ENCODE peak calls at places on chromosomes 1 and 21, in ten cellular contexts. One of them, this sample, is unnamed.

GRCh38 chr1:62637392-62638105 is 40.2 kb downstream of the ANGPTL3 start:
- DNase-seq in HCEC 1CT: no peak
- DNase-seq in hypothalamus: no peak
- DNase-seq in NCI-H1694 treated with DMSO at 0.1 percent for 48 hours: no peak
- DNase-seq in H9: no peak
- DNase-seq in SW480: peak
- DNase-seq in left cardiac atrium: no peak
- DNase-seq in AG08395: no peak
- DNase-seq in mammary epithelial cell: no peak
- DNase-seq in stimulated activated naive CD4-positive, alpha-beta T cell: no peak
- DNase-seq in this sample: no peak

GRCh38 chr1:85998105-85998504 is 158.5 kb downstream of the COL24A1 start:
- DNase-seq in AG08395: no peak
- DNase-seq in left cardiac atrium: no peak
- DNase-seq in H9: no peak
- DNase-seq in SW480: no peak
- DNase-seq in HCEC 1CT: no peak
- DNase-seq in NCI-H1694 treated with DMSO at 0.1 percent for 48 hours: no peak
- DNase-seq in hypothalamus: no peak
- DNase-seq in mammary epithelial cell: no peak
- DNase-seq in stimulated activated naive CD4-positive, alpha-beta T cell: no peak
- DNase-seq in this sample: no peak

GRCh38 chr1:209642817-209643216 is 9.4 kb downstream of the LAMB3 start:
- DNase-seq in stimulated activated naive CD4-positive, alpha-beta T cell: no peak
- DNase-seq in left cardiac atrium: no peak
- DNase-seq in SW480: no peak
- DNase-seq in H9: no peak
- DNase-seq in AG08395: no peak
- DNase-seq in HCEC 1CT: no peak
- DNase-seq in hypothalamus: no peak
- DNase-seq in mammary epithelial cell: no peak
- DNase-seq in NCI-H1694 treated with DMSO at 0.1 percent for 48 hours: no peak
- DNase-seq in this sample: no peak

GRCh38 chr1:96080925-96081324 is 640.7 kb upstream of the PTBP2 start:
- DNase-seq in hypothalamus: no peak
- DNase-seq in SW480: no peak
- DNase-seq in left cardiac atrium: no peak
- DNase-seq in NCI-H1694 treated with DMSO at 0.1 percent for 48 hours: no peak
- DNase-seq in AG08395: no peak
- DNase-seq in H9: no peak
- DNase-seq in HCEC 1CT: no peak
- DNase-seq in stimulated activated naive CD4-positive, alpha-beta T cell: no peak
- DNase-seq in mammary epithelial cell: no peak
- DNase-seq in this sample: no peak

GRCh38 chr1:68780919-68781318 is 284.0 kb upstream of the DEPDC1 start:
- DNase-seq in HCEC 1CT: no peak
- DNase-seq in hypothalamus: no peak
- DNase-seq in H9: no peak
- DNase-seq in AG08395: no peak
- DNase-seq in SW480: no peak
- DNase-seq in left cardiac atrium: no peak
- DNase-seq in stimulated activated naive CD4-positive, alpha-beta T cell: no peak
- DNase-seq in NCI-H1694 treated with DMSO at 0.1 percent for 48 hours: no peak
- DNase-seq in mammary epithelial cell: no peak
- DNase-seq in this sample: no peak

GRCh38 chr1:82927753-82928152 is 1071.2 kb downstream of the TTLL7 start:
- DNase-seq in HCEC 1CT: no peak
- DNase-seq in NCI-H1694 treated with DMSO at 0.1 percent for 48 hours: no peak
- DNase-seq in AG08395: no peak
- DNase-seq in mammary epithelial cell: no peak
- DNase-seq in H9: no peak
- DNase-seq in hypothalamus: no peak
- DNase-seq in left cardiac atrium: no peak
- DNase-seq in stimulated activated naive CD4-positive, alpha-beta T cell: no peak
- DNase-seq in SW480: no peak
- DNase-seq in this sample: peak

GRCh38 chr1:160205242-160205973 is at the start of gene PEA15:
- DNase-seq in H9: peak
- DNase-seq in AG08395: peak
- DNase-seq in HCEC 1CT: peak
- DNase-seq in stimulated activated naive CD4-positive, alpha-beta T cell: peak
- DNase-seq in NCI-H1694 treated with DMSO at 0.1 percent for 48 hours: peak
- DNase-seq in left cardiac atrium: peak
- DNase-seq in hypothalamus: peak
- DNase-seq in SW480: peak
- DNase-seq in mammary epithelial cell: peak
- DNase-seq in this sample: peak

GRCh38 chr1:180912801-180913616 is at the start of gene KIAA1614:
- DNase-seq in AG08395: peak
- DNase-seq in hypothalamus: peak
- DNase-seq in H9: peak
- DNase-seq in mammary epithelial cell: no peak
- DNase-seq in stimulated activated naive CD4-positive, alpha-beta T cell: no peak
- DNase-seq in left cardiac atrium: peak
- DNase-seq in SW480: peak
- DNase-seq in NCI-H1694 treated with DMSO at 0.1 percent for 48 hours: no peak
- DNase-seq in HCEC 1CT: peak
- DNase-seq in this sample: no peak

GRCh38 chr21:38661296-38662223 is 144.2 kb upstream of the ETS2 start:
- DNase-seq in hypothalamus: no peak
- DNase-seq in mammary epithelial cell: no peak
- DNase-seq in left cardiac atrium: peak
- DNase-seq in HCEC 1CT: peak
- DNase-seq in H9: peak
- DNase-seq in stimulated activated naive CD4-positive, alpha-beta T cell: no peak
- DNase-seq in NCI-H1694 treated with DMSO at 0.1 percent for 48 hours: no peak
- DNase-seq in AG08395: peak
- DNase-seq in SW480: peak
- DNase-seq in this sample: no peak

GRCh38 chr1:5980314-5981008 is 11.8 kb downstream of the NPHP4 start:
- DNase-seq in AG08395: peak
- DNase-seq in SW480: peak
- DNase-seq in mammary epithelial cell: no peak
- DNase-seq in hypothalamus: no peak
- DNase-seq in left cardiac atrium: peak
- DNase-seq in stimulated activated naive CD4-positive, alpha-beta T cell: no peak
- DNase-seq in HCEC 1CT: no peak
- DNase-seq in H9: peak
- DNase-seq in NCI-H1694 treated with DMSO at 0.1 percent for 48 hours: no peak
- DNase-seq in this sample: peak

GRCh38 chr1:20096840-20097447 is 22.4 kb downstream of the PLA2G2D start:
- DNase-seq in NCI-H1694 treated with DMSO at 0.1 percent for 48 hours: no peak
- DNase-seq in HCEC 1CT: no peak
- DNase-seq in AG08395: no peak
- DNase-seq in left cardiac atrium: no peak
- DNase-seq in stimulated activated naive CD4-positive, alpha-beta T cell: no peak
- DNase-seq in hypothalamus: no peak
- DNase-seq in SW480: no peak
- DNase-seq in H9: no peak
- DNase-seq in mammary epithelial cell: no peak
- DNase-seq in this sample: no peak

GRCh38 chr21:46482846-46483231 is 24.1 kb downstream of the DIP2A start:
- DNase-seq in stimulated activated naive CD4-positive, alpha-beta T cell: no peak
- DNase-seq in H9: no peak
- DNase-seq in hypothalamus: no peak
- DNase-seq in left cardiac atrium: no peak
- DNase-seq in SW480: no peak
- DNase-seq in AG08395: no peak
- DNase-seq in NCI-H1694 treated with DMSO at 0.1 percent for 48 hours: no peak
- DNase-seq in mammary epithelial cell: no peak
- DNase-seq in HCEC 1CT: no peak
- DNase-seq in this sample: no peak

GRCh38 chr1:37471345-37472231 is 2.8 kb upstream of the ZC3H12A start:
- DNase-seq in SW480: peak
- DNase-seq in mammary epithelial cell: peak
- DNase-seq in hypothalamus: peak
- DNase-seq in left cardiac atrium: peak
- DNase-seq in H9: peak
- DNase-seq in HCEC 1CT: peak
- DNase-seq in AG08395: peak
- DNase-seq in stimulated activated naive CD4-positive, alpha-beta T cell: no peak
- DNase-seq in NCI-H1694 treated with DMSO at 0.1 percent for 48 hours: no peak
- DNase-seq in this sample: no peak

GRCh38 chr1:67465371-67465770 is 35.2 kb upstream of the SERBP1 start:
- DNase-seq in SW480: no peak
- DNase-seq in AG08395: no peak
- DNase-seq in HCEC 1CT: no peak
- DNase-seq in NCI-H1694 treated with DMSO at 0.1 percent for 48 hours: no peak
- DNase-seq in stimulated activated naive CD4-positive, alpha-beta T cell: no peak
- DNase-seq in left cardiac atrium: no peak
- DNase-seq in mammary epithelial cell: no peak
- DNase-seq in hypothalamus: no peak
- DNase-seq in H9: no peak
- DNase-seq in this sample: no peak

GRCh38 chr1:7300893-7301292 is 470.2 kb upstream of the VAMP3 start:
- DNase-seq in NCI-H1694 treated with DMSO at 0.1 percent for 48 hours: no peak
- DNase-seq in hypothalamus: no peak
- DNase-seq in H9: no peak
- DNase-seq in stimulated activated naive CD4-positive, alpha-beta T cell: no peak
- DNase-seq in SW480: peak
- DNase-seq in left cardiac atrium: no peak
- DNase-seq in AG08395: peak
- DNase-seq in mammary epithelial cell: peak
- DNase-seq in HCEC 1CT: peak
- DNase-seq in this sample: no peak

GRCh38 chr1:202018476-202019234 is 8.3 kb downstream of the ELF3 start:
- DNase-seq in SW480: peak
- DNase-seq in AG08395: no peak
- DNase-seq in mammary epithelial cell: peak
- DNase-seq in HCEC 1CT: no peak
- DNase-seq in H9: no peak
- DNase-seq in stimulated activated naive CD4-positive, alpha-beta T cell: no peak
- DNase-seq in NCI-H1694 treated with DMSO at 0.1 percent for 48 hours: no peak
- DNase-seq in hypothalamus: no peak
- DNase-seq in left cardiac atrium: no peak
- DNase-seq in this sample: no peak

GRCh38 chr1:43206721-43207228 is 34.6 kb downstream of the CFAP57 start:
- DNase-seq in AG08395: peak
- DNase-seq in HCEC 1CT: peak
- DNase-seq in NCI-H1694 treated with DMSO at 0.1 percent for 48 hours: peak
- DNase-seq in left cardiac atrium: peak
- DNase-seq in mammary epithelial cell: peak
- DNase-seq in hypothalamus: no peak
- DNase-seq in stimulated activated naive CD4-positive, alpha-beta T cell: no peak
- DNase-seq in SW480: peak
- DNase-seq in H9: peak
- DNase-seq in this sample: no peak

GRCh38 chr1:5947071-5947821 is 45.0 kb downstream of the NPHP4 start:
- DNase-seq in mammary epithelial cell: no peak
- DNase-seq in left cardiac atrium: no peak
- DNase-seq in stimulated activated naive CD4-positive, alpha-beta T cell: no peak
- DNase-seq in H9: peak
- DNase-seq in hypothalamus: no peak
- DNase-seq in HCEC 1CT: no peak
- DNase-seq in NCI-H1694 treated with DMSO at 0.1 percent for 48 hours: no peak
- DNase-seq in SW480: no peak
- DNase-seq in AG08395: no peak
- DNase-seq in this sample: no peak

GRCh38 chr1:180188679-180189175 is 34.1 kb downstream of the QSOX1 start:
- DNase-seq in mammary epithelial cell: no peak
- DNase-seq in AG08395: no peak
- DNase-seq in stimulated activated naive CD4-positive, alpha-beta T cell: no peak
- DNase-seq in hypothalamus: no peak
- DNase-seq in left cardiac atrium: no peak
- DNase-seq in HCEC 1CT: no peak
- DNase-seq in H9: no peak
- DNase-seq in NCI-H1694 treated with DMSO at 0.1 percent for 48 hours: no peak
- DNase-seq in SW480: no peak
- DNase-seq in this sample: no peak

GRCh38 chr1:31102501-31102950 is 37.0 kb upstream of the PUM1 start:
- DNase-seq in HCEC 1CT: peak
- DNase-seq in NCI-H1694 treated with DMSO at 0.1 percent for 48 hours: no peak
- DNase-seq in stimulated activated naive CD4-positive, alpha-beta T cell: no peak
- DNase-seq in left cardiac atrium: no peak
- DNase-seq in mammary epithelial cell: peak
- DNase-seq in H9: no peak
- DNase-seq in AG08395: peak
- DNase-seq in hypothalamus: no peak
- DNase-seq in SW480: no peak
- DNase-seq in this sample: no peak

GRCh38 chr1:200525167-200526123 is 95.1 kb downstream of the KIF14 start:
- DNase-seq in HCEC 1CT: no peak
- DNase-seq in SW480: no peak
- DNase-seq in AG08395: peak
- DNase-seq in NCI-H1694 treated with DMSO at 0.1 percent for 48 hours: no peak
- DNase-seq in hypothalamus: no peak
- DNase-seq in left cardiac atrium: no peak
- DNase-seq in H9: no peak
- DNase-seq in mammary epithelial cell: no peak
- DNase-seq in stimulated activated naive CD4-positive, alpha-beta T cell: no peak
- DNase-seq in this sample: peak

GRCh38 chr1:17265162-17265561 is 16.3 kb downstream of the PADI3 start:
- DNase-seq in SW480: no peak
- DNase-seq in hypothalamus: no peak
- DNase-seq in stimulated activated naive CD4-positive, alpha-beta T cell: no peak
- DNase-seq in HCEC 1CT: peak
- DNase-seq in mammary epithelial cell: peak
- DNase-seq in AG08395: peak
- DNase-seq in H9: peak
- DNase-seq in NCI-H1694 treated with DMSO at 0.1 percent for 48 hours: no peak
- DNase-seq in left cardiac atrium: no peak
- DNase-seq in this sample: no peak

GRCh38 chr1:112508242-112509004 is at the start of gene WNT2B:
- DNase-seq in stimulated activated naive CD4-positive, alpha-beta T cell: peak
- DNase-seq in NCI-H1694 treated with DMSO at 0.1 percent for 48 hours: peak
- DNase-seq in mammary epithelial cell: peak
- DNase-seq in HCEC 1CT: peak
- DNase-seq in H9: peak
- DNase-seq in SW480: peak
- DNase-seq in hypothalamus: no peak
- DNase-seq in left cardiac atrium: peak
- DNase-seq in AG08395: no peak
- DNase-seq in this sample: no peak

GRCh38 chr1:33468972-33469371 is 3.5 kb upstream of the ZSCAN20 start:
- DNase-seq in NCI-H1694 treated with DMSO at 0.1 percent for 48 hours: no peak
- DNase-seq in HCEC 1CT: no peak
- DNase-seq in H9: no peak
- DNase-seq in stimulated activated naive CD4-positive, alpha-beta T cell: no peak
- DNase-seq in left cardiac atrium: no peak
- DNase-seq in hypothalamus: no peak
- DNase-seq in mammary epithelial cell: no peak
- DNase-seq in SW480: no peak
- DNase-seq in AG08395: no peak
- DNase-seq in this sample: no peak

GRCh38 chr1:67766117-67766978 is 66.9 kb downstream of the GNG12 start:
- DNase-seq in H9: no peak
- DNase-seq in hypothalamus: peak
- DNase-seq in AG08395: peak
- DNase-seq in mammary epithelial cell: peak
- DNase-seq in stimulated activated naive CD4-positive, alpha-beta T cell: peak
- DNase-seq in SW480: no peak
- DNase-seq in NCI-H1694 treated with DMSO at 0.1 percent for 48 hours: peak
- DNase-seq in left cardiac atrium: peak
- DNase-seq in HCEC 1CT: peak
- DNase-seq in this sample: peak

GRCh38 chr1:78274814-78275213 is 216.0 kb upstream of the PTGFR start:
- DNase-seq in stimulated activated naive CD4-positive, alpha-beta T cell: no peak
- DNase-seq in mammary epithelial cell: peak
- DNase-seq in NCI-H1694 treated with DMSO at 0.1 percent for 48 hours: no peak
- DNase-seq in hypothalamus: no peak
- DNase-seq in HCEC 1CT: peak
- DNase-seq in AG08395: peak
- DNase-seq in H9: no peak
- DNase-seq in SW480: no peak
- DNase-seq in left cardiac atrium: no peak
- DNase-seq in this sample: no peak

GRCh38 chr1:66641851-66642473 is 108.0 kb downstream of the SGIP1 start:
- DNase-seq in HCEC 1CT: no peak
- DNase-seq in NCI-H1694 treated with DMSO at 0.1 percent for 48 hours: no peak
- DNase-seq in hypothalamus: no peak
- DNase-seq in AG08395: no peak
- DNase-seq in stimulated activated naive CD4-positive, alpha-beta T cell: no peak
- DNase-seq in SW480: no peak
- DNase-seq in H9: no peak
- DNase-seq in mammary epithelial cell: no peak
- DNase-seq in left cardiac atrium: no peak
- DNase-seq in this sample: no peak

GRCh38 chr1:119773711-119774241 is 5.1 kb upstream of the HMGCS2 start:
- DNase-seq in NCI-H1694 treated with DMSO at 0.1 percent for 48 hours: no peak
- DNase-seq in SW480: peak
- DNase-seq in left cardiac atrium: no peak
- DNase-seq in stimulated activated naive CD4-positive, alpha-beta T cell: no peak
- DNase-seq in hypothalamus: no peak
- DNase-seq in AG08395: peak
- DNase-seq in H9: no peak
- DNase-seq in mammary epithelial cell: no peak
- DNase-seq in HCEC 1CT: peak
- DNase-seq in this sample: peak